ENCODE peak calls at places on chromosomes 4 and X, in five cellular contexts. One of them, this sample, is unnamed.

GRCh38 chr4:10664408-10664807 is 20.2 kb downstream of the CLNK start:
- DNase-seq in NCI-H69: peak; percentile 26
- DNase-seq in NCI-H1092 treated with DMSO at 0.1 percent for 48 hours: no peak
- DNase-seq in right cardiac atrium: peak; percentile 44
- DNase-seq in ovary: no peak
- DNase-seq in this sample: no peak

GRCh38 chr4:23135792-23136645 is 443.3 kb downstream of the GBA3 start:
- DNase-seq in NCI-H69: peak; percentile 75
- DNase-seq in NCI-H1092 treated with DMSO at 0.1 percent for 48 hours: peak; percentile 54
- DNase-seq in right cardiac atrium: no peak
- DNase-seq in ovary: no peak
- DNase-seq in this sample: peak; percentile 17

GRCh38 chr4:27807207-27807606 is 946.6 kb downstream of the STIM2 start:
- DNase-seq in NCI-H69: no peak
- DNase-seq in NCI-H1092 treated with DMSO at 0.1 percent for 48 hours: no peak
- DNase-seq in right cardiac atrium: no peak
- DNase-seq in ovary: no peak
- DNase-seq in this sample: no peak

GRCh38 chr4:52712991-52713275 is 38.3 kb downstream of the ERVMER34-1 start:
- DNase-seq in NCI-H69: no peak
- DNase-seq in NCI-H1092 treated with DMSO at 0.1 percent for 48 hours: no peak
- DNase-seq in right cardiac atrium: no peak
- DNase-seq in ovary: no peak
- DNase-seq in this sample: no peak

GRCh38 chrX:136162827-136163427 is 15.6 kb downstream of the FHL1 start:
- DNase-seq in NCI-H69: peak; percentile 64
- DNase-seq in NCI-H1092 treated with DMSO at 0.1 percent for 48 hours: no peak
- DNase-seq in right cardiac atrium: peak; percentile 78
- DNase-seq in ovary: peak; percentile 61
- DNase-seq in this sample: peak; percentile 42

GRCh38 chr4:176123710-176124407 is 58.2 kb downstream of the WDR17 start:
- DNase-seq in NCI-H69: peak; percentile 54
- DNase-seq in NCI-H1092 treated with DMSO at 0.1 percent for 48 hours: no peak
- DNase-seq in right cardiac atrium: no peak
- DNase-seq in ovary: no peak
- DNase-seq in this sample: no peak

GRCh38 chr4:1557221-1557597 is 126.9 kb downstream of the FAM53A start:
- DNase-seq in NCI-H69: peak; percentile 4
- DNase-seq in NCI-H1092 treated with DMSO at 0.1 percent for 48 hours: no peak
- DNase-seq in right cardiac atrium: no peak
- DNase-seq in ovary: no peak
- DNase-seq in this sample: no peak

GRCh38 chr4:8545439-8545765 is 34.8 kb upstream of the GPR78 start:
- DNase-seq in NCI-H69: no peak
- DNase-seq in NCI-H1092 treated with DMSO at 0.1 percent for 48 hours: no peak
- DNase-seq in right cardiac atrium: no peak
- DNase-seq in ovary: peak; percentile 19
- DNase-seq in this sample: no peak

GRCh38 chrX:70166601-70167590 is 10.4 kb upstream of the DGAT2L6 start:
- DNase-seq in NCI-H69: no peak
- DNase-seq in NCI-H1092 treated with DMSO at 0.1 percent for 48 hours: no peak
- DNase-seq in right cardiac atrium: no peak
- DNase-seq in ovary: no peak
- DNase-seq in this sample: no peak

GRCh38 chr4:186485621-186486062 is 69.7 kb downstream of the MTNR1A start:
- DNase-seq in NCI-H69: no peak
- DNase-seq in NCI-H1092 treated with DMSO at 0.1 percent for 48 hours: peak; percentile 48
- DNase-seq in right cardiac atrium: peak; percentile 59
- DNase-seq in ovary: no peak
- DNase-seq in this sample: no peak

GRCh38 chrX:101385795-101386541 is at the start of gene BTK:
- DNase-seq in NCI-H69: no peak
- DNase-seq in NCI-H1092 treated with DMSO at 0.1 percent for 48 hours: no peak
- DNase-seq in right cardiac atrium: no peak
- DNase-seq in ovary: no peak
- DNase-seq in this sample: no peak

GRCh38 chr4:158128540-158128939 is 44.3 kb downstream of the GASK1B start:
- DNase-seq in NCI-H69: no peak
- DNase-seq in NCI-H1092 treated with DMSO at 0.1 percent for 48 hours: no peak
- DNase-seq in right cardiac atrium: peak; percentile 38
- DNase-seq in ovary: no peak
- DNase-seq in this sample: no peak

GRCh38 chrX:23902419-23902818 is 5.3 kb downstream of the APOO start:
- DNase-seq in NCI-H69: peak; percentile 63
- DNase-seq in NCI-H1092 treated with DMSO at 0.1 percent for 48 hours: peak; percentile 46
- DNase-seq in right cardiac atrium: no peak
- DNase-seq in ovary: no peak
- DNase-seq in this sample: peak; percentile 24

GRCh38 chr4:27000820-27001219 is 140.2 kb downstream of the STIM2 start:
- DNase-seq in NCI-H69: peak; percentile 26
- DNase-seq in NCI-H1092 treated with DMSO at 0.1 percent for 48 hours: no peak
- DNase-seq in right cardiac atrium: no peak
- DNase-seq in ovary: no peak
- DNase-seq in this sample: no peak

GRCh38 chr4:119132306-119132705 is 3.3 kb upstream of the MYOZ2 start:
- DNase-seq in NCI-H69: no peak
- DNase-seq in NCI-H1092 treated with DMSO at 0.1 percent for 48 hours: no peak
- DNase-seq in right cardiac atrium: no peak
- DNase-seq in ovary: no peak
- DNase-seq in this sample: no peak

GRCh38 chr4:4994312-4995097 is 24.8 kb downstream of the CYTL1 start:
- DNase-seq in NCI-H69: no peak
- DNase-seq in NCI-H1092 treated with DMSO at 0.1 percent for 48 hours: no peak
- DNase-seq in right cardiac atrium: no peak
- DNase-seq in ovary: no peak
- DNase-seq in this sample: no peak

GRCh38 chrX:57453901-57454300 is 137.9 kb upstream of the ZXDB start:
- DNase-seq in NCI-H69: peak; percentile 0
- DNase-seq in NCI-H1092 treated with DMSO at 0.1 percent for 48 hours: peak; percentile 52
- DNase-seq in right cardiac atrium: no peak
- DNase-seq in ovary: no peak
- DNase-seq in this sample: no peak

GRCh38 chr4:41792166-41792565 is 43.6 kb upstream of the PHOX2B start:
- DNase-seq in NCI-H69: no peak
- DNase-seq in NCI-H1092 treated with DMSO at 0.1 percent for 48 hours: no peak
- DNase-seq in right cardiac atrium: no peak
- DNase-seq in ovary: no peak
- DNase-seq in this sample: no peak

GRCh38 chrX:109952985-109953905 is 49.7 kb upstream of the TMEM164 start:
- DNase-seq in NCI-H69: no peak
- DNase-seq in NCI-H1092 treated with DMSO at 0.1 percent for 48 hours: no peak
- DNase-seq in right cardiac atrium: no peak
- DNase-seq in ovary: no peak
- DNase-seq in this sample: no peak

GRCh38 chr4:72301759-72302158 is 267.3 kb downstream of the ADAMTS3 start:
- DNase-seq in NCI-H69: no peak
- DNase-seq in NCI-H1092 treated with DMSO at 0.1 percent for 48 hours: no peak
- DNase-seq in right cardiac atrium: no peak
- DNase-seq in ovary: no peak
- DNase-seq in this sample: no peak

GRCh38 chr4:5568931-5569330 is 139.4 kb downstream of the EVC2 start:
- DNase-seq in NCI-H69: peak; percentile 4
- DNase-seq in NCI-H1092 treated with DMSO at 0.1 percent for 48 hours: no peak
- DNase-seq in right cardiac atrium: no peak
- DNase-seq in ovary: no peak
- DNase-seq in this sample: no peak

GRCh38 chr4:25223770-25224375 is 10.0 kb upstream of the PI4K2B start:
- DNase-seq in NCI-H69: peak; percentile 11
- DNase-seq in NCI-H1092 treated with DMSO at 0.1 percent for 48 hours: no peak
- DNase-seq in right cardiac atrium: no peak
- DNase-seq in ovary: no peak
- DNase-seq in this sample: no peak

GRCh38 chrX:47198687-47199080 is 5.1 kb downstream of the UBA1 start:
- DNase-seq in NCI-H69: no peak
- DNase-seq in NCI-H1092 treated with DMSO at 0.1 percent for 48 hours: no peak
- DNase-seq in right cardiac atrium: no peak
- DNase-seq in ovary: no peak
- DNase-seq in this sample: no peak

GRCh38 chrX:130869239-130869638 is 33.8 kb downstream of the ENOX2 start:
- DNase-seq in NCI-H69: no peak
- DNase-seq in NCI-H1092 treated with DMSO at 0.1 percent for 48 hours: no peak
- DNase-seq in right cardiac atrium: no peak
- DNase-seq in ovary: no peak
- DNase-seq in this sample: no peak

GRCh38 chr4:7313361-7313811 is 121.0 kb downstream of the SORCS2 start:
- DNase-seq in NCI-H69: no peak
- DNase-seq in NCI-H1092 treated with DMSO at 0.1 percent for 48 hours: no peak
- DNase-seq in right cardiac atrium: peak; percentile 47
- DNase-seq in ovary: peak; percentile 81
- DNase-seq in this sample: no peak

GRCh38 chr4:2867758-2868491 is 24.3 kb downstream of the ADD1 start:
- DNase-seq in NCI-H69: peak; percentile 80
- DNase-seq in NCI-H1092 treated with DMSO at 0.1 percent for 48 hours: no peak
- DNase-seq in right cardiac atrium: peak; percentile 74
- DNase-seq in ovary: peak; percentile 61
- DNase-seq in this sample: no peak

GRCh38 chr4:26174033-26174432 is 146.8 kb upstream of the RBPJ start:
- DNase-seq in NCI-H69: peak; percentile 15
- DNase-seq in NCI-H1092 treated with DMSO at 0.1 percent for 48 hours: no peak
- DNase-seq in right cardiac atrium: no peak
- DNase-seq in ovary: no peak
- DNase-seq in this sample: no peak

This sample was measured in NCI-H1436.